ENCODE peak calls at places on chromosomes 4 and X, in eight cellular contexts. I, Y, D, A, J, O, G and R are unnamed samples.

GRCh38 chrX:130120321-130120731 is 10.0 kb upstream of the ELF4 start:
- DNase-seq in J (peak; percentile 35), O (no peak), G (no peak), I (no peak), D (no peak), A (no peak), Y (peak; percentile 40), R (no peak)

GRCh38 chr4:158856852-158857251 is 88.0 kb downstream of the FNIP2 start:
- DNase-seq in A (peak; percentile 56), O (no peak), I (peak; percentile 17), D (no peak), G (no peak), J (peak; percentile 20), Y (no peak), R (no peak)

GRCh38 chr4:139764192-139764591 is 98.6 kb downstream of the MGST2 start:
- DNase-seq in A (no peak), O (no peak), I (no peak), G (no peak), J (peak; percentile 46), Y (no peak), D (no peak), R (no peak)

GRCh38 chrX:101462892-101463291 is 22.4 kb upstream of the ARMCX4 start:
- DNase-seq in Y (no peak), J (peak; percentile 20), O (no peak), G (no peak), A (peak; percentile 30), D (no peak), I (no peak), R (no peak)

GRCh38 chr4:189202182-189202868 is 738.3 kb upstream of the FRG1 start:
- DNase-seq in G (peak; percentile 6), O (peak; percentile 65), Y (peak; percentile 72), I (peak; percentile 72), J (peak; percentile 65), A (peak; percentile 16), D (peak; percentile 50), R (no peak)

GRCh38 chr4:184400891-184401290 is 73.5 kb downstream of the IRF2 start:
- DNase-seq in D (no peak), Y (no peak), J (no peak), A (no peak), G (no peak), I (no peak), O (no peak), R (no peak)

GRCh38 chr4:70802923-70803605 is 36.6 kb downstream of the GRSF1 start:
- DNase-seq in G (no peak), I (no peak), D (no peak), Y (no peak), A (no peak), O (no peak), J (no peak), R (no peak)

GRCh38 chr4:68736813-68737212 is 66.4 kb upstream of the UGT2B15 start:
- DNase-seq in A (no peak), G (no peak), Y (peak; percentile 20), D (no peak), I (no peak), J (no peak), O (no peak), R (no peak)

GRCh38 chr4:129362685-129363274 is 266.8 kb downstream of the C4orf33 start:
- DNase-seq in I (peak; percentile 25), G (no peak), Y (peak; percentile 71), D (peak; percentile 50), J (peak; percentile 84), A (peak; percentile 66), O (no peak), R (peak; percentile 16)

GRCh38 chr4:54541426-54542118 is 116.2 kb upstream of the KIT start:
- DNase-seq in Y (no peak), J (no peak), I (no peak), A (no peak), G (no peak), O (no peak), D (no peak), R (no peak)

GRCh38 chrX:84320606-84321005 is 132.6 kb upstream of the RPS6KA6 start:
- DNase-seq in Y (no peak), A (no peak), G (no peak), I (no peak), O (no peak), J (no peak), D (no peak), R (no peak)